ENCODE peak calls at places on chromosomes 12 and 14, in ten cellular contexts. One of them, this sample, is unnamed.

GRCh38 chr14:84493779-84494178 is 1036.2 kb upstream of the FLRT2 start:
- DNase-seq in PC-3: no peak
- DNase-seq in psoas muscle: no peak
- DNase-seq in osteoblast: no peak
- DNase-seq in colonic mucosa: no peak
- DNase-seq in aorta: no peak
- DNase-seq in IMR-90: no peak
- DNase-seq in lower lobe of right lung: no peak
- DNase-seq in left ventricle myocardium inferior: no peak
- DNase-seq in sigmoid colon: no peak
- DNase-seq in this sample: no peak

GRCh38 chr12:47854531-47854930 is 34.8 kb upstream of the HDAC7 start:
- DNase-seq in PC-3: no peak
- DNase-seq in psoas muscle: no peak
- DNase-seq in osteoblast: no peak
- DNase-seq in colonic mucosa: no peak
- DNase-seq in aorta: no peak
- DNase-seq in IMR-90: no peak
- DNase-seq in lower lobe of right lung: no peak
- DNase-seq in left ventricle myocardium inferior: no peak
- DNase-seq in sigmoid colon: peak; percentile 64
- DNase-seq in this sample: no peak

GRCh38 chr14:89660183-89660582 is 243.2 kb upstream of the FOXN3 start:
- DNase-seq in PC-3: no peak
- DNase-seq in psoas muscle: no peak
- DNase-seq in osteoblast: no peak
- DNase-seq in colonic mucosa: no peak
- DNase-seq in aorta: no peak
- DNase-seq in IMR-90: peak; percentile 84
- DNase-seq in lower lobe of right lung: no peak
- DNase-seq in left ventricle myocardium inferior: no peak
- DNase-seq in sigmoid colon: no peak
- DNase-seq in this sample: no peak

GRCh38 chr12:1126089-1126488 is 135.1 kb downstream of the ERC1 start:
- DNase-seq in PC-3: no peak
- DNase-seq in psoas muscle: no peak
- DNase-seq in osteoblast: no peak
- DNase-seq in colonic mucosa: no peak
- DNase-seq in aorta: no peak
- DNase-seq in IMR-90: no peak
- DNase-seq in lower lobe of right lung: no peak
- DNase-seq in left ventricle myocardium inferior: no peak
- DNase-seq in sigmoid colon: no peak
- DNase-seq in this sample: peak; percentile 38

GRCh38 chr12:123519151-123520001 is 14.1 kb downstream of the RILPL1 start:
- DNase-seq in PC-3: no peak
- DNase-seq in psoas muscle: peak; percentile 88
- DNase-seq in osteoblast: peak; percentile 94
- DNase-seq in colonic mucosa: no peak
- DNase-seq in aorta: peak; percentile 89
- DNase-seq in IMR-90: peak; percentile 56
- DNase-seq in lower lobe of right lung: peak; percentile 80
- DNase-seq in left ventricle myocardium inferior: peak; percentile 75
- DNase-seq in sigmoid colon: no peak
- DNase-seq in this sample: peak; percentile 48

GRCh38 chr12:124828264-124829007 is 35.2 kb downstream of the SCARB1 start:
- DNase-seq in PC-3: peak; percentile 72
- DNase-seq in psoas muscle: no peak
- DNase-seq in osteoblast: peak; percentile 89
- DNase-seq in colonic mucosa: peak; percentile 79
- DNase-seq in aorta: no peak
- DNase-seq in IMR-90: peak; percentile 13
- DNase-seq in lower lobe of right lung: no peak
- DNase-seq in left ventricle myocardium inferior: no peak
- DNase-seq in sigmoid colon: no peak
- DNase-seq in this sample: peak; percentile 96

GRCh38 chr12:94305293-94305957 is 154.2 kb downstream of the CEP83 start:
- DNase-seq in PC-3: no peak
- DNase-seq in psoas muscle: no peak
- DNase-seq in osteoblast: peak; percentile 60
- DNase-seq in colonic mucosa: no peak
- DNase-seq in aorta: no peak
- DNase-seq in IMR-90: peak; percentile 82
- DNase-seq in lower lobe of right lung: no peak
- DNase-seq in left ventricle myocardium inferior: no peak
- DNase-seq in sigmoid colon: no peak
- DNase-seq in this sample: no peak

GRCh38 chr14:71466942-71467341 is 465.3 kb upstream of the RGS6 start:
- DNase-seq in PC-3: no peak
- DNase-seq in psoas muscle: no peak
- DNase-seq in osteoblast: no peak
- DNase-seq in colonic mucosa: no peak
- DNase-seq in aorta: no peak
- DNase-seq in IMR-90: no peak
- DNase-seq in lower lobe of right lung: no peak
- DNase-seq in left ventricle myocardium inferior: no peak
- DNase-seq in sigmoid colon: no peak
- DNase-seq in this sample: no peak

GRCh38 chr12:80709811-80710726 is 2.6 kb downstream of the MYF6 start:
- DNase-seq in PC-3: peak; percentile 39
- DNase-seq in psoas muscle: peak; percentile 40
- DNase-seq in osteoblast: no peak
- DNase-seq in colonic mucosa: no peak
- DNase-seq in aorta: no peak
- DNase-seq in IMR-90: no peak
- DNase-seq in lower lobe of right lung: no peak
- DNase-seq in left ventricle myocardium inferior: no peak
- DNase-seq in sigmoid colon: no peak
- DNase-seq in this sample: no peak
- H3K4me3 ChIP-seq in PC-3: no peak overlapping the region
- H3K4me3 ChIP-seq in psoas muscle: peak overlapping the region; percentile 76
- H3K4me3 ChIP-seq in osteoblast: no peak overlapping the region
- H3K4me3 ChIP-seq in colonic mucosa: no peak overlapping the region
- H3K4me3 ChIP-seq in aorta: no peak overlapping the region
- H3K4me3 ChIP-seq in IMR-90: no peak overlapping the region
- H3K4me3 ChIP-seq in lower lobe of right lung: no peak overlapping the region
- H3K4me3 ChIP-seq in left ventricle myocardium inferior: no peak overlapping the region
- H3K4me3 ChIP-seq in sigmoid colon: no peak overlapping the region
- H3K4me3 ChIP-seq in this sample: no peak overlapping the region

GRCh38 chr14:105067969-105068301 is 2.7 kb upstream of the GPR132 start:
- DNase-seq in PC-3: no peak
- DNase-seq in psoas muscle: peak; percentile 37
- DNase-seq in osteoblast: no peak
- DNase-seq in colonic mucosa: no peak
- DNase-seq in aorta: no peak
- DNase-seq in IMR-90: no peak
- DNase-seq in lower lobe of right lung: no peak
- DNase-seq in left ventricle myocardium inferior: no peak
- DNase-seq in sigmoid colon: no peak
- DNase-seq in this sample: no peak

GRCh38 chr14:105064721-105065143 is 498 bp downstream of the GPR132 start:
- DNase-seq in PC-3: peak; percentile 13
- DNase-seq in psoas muscle: peak; percentile 61
- DNase-seq in osteoblast: peak; percentile 93
- DNase-seq in colonic mucosa: no peak
- DNase-seq in aorta: no peak
- DNase-seq in IMR-90: peak; percentile 69
- DNase-seq in lower lobe of right lung: no peak
- DNase-seq in left ventricle myocardium inferior: no peak
- DNase-seq in sigmoid colon: peak; percentile 67
- DNase-seq in this sample: peak; percentile 38

GRCh38 chr14:105065280-105066228 is at the start of gene GPR132:
- DNase-seq in PC-3: peak; percentile 58
- DNase-seq in psoas muscle: peak; percentile 68
- DNase-seq in osteoblast: peak; percentile 86
- DNase-seq in colonic mucosa: peak; percentile 46
- DNase-seq in aorta: peak; percentile 67
- DNase-seq in IMR-90: no peak
- DNase-seq in lower lobe of right lung: peak; percentile 76
- DNase-seq in left ventricle myocardium inferior: peak; percentile 44
- DNase-seq in sigmoid colon: peak; percentile 76
- DNase-seq in this sample: peak; percentile 75

GRCh38 chr14:105067140-105067968 is 2.1 kb upstream of the GPR132 start:
- DNase-seq in PC-3: peak; percentile 30
- DNase-seq in psoas muscle: peak; percentile 40
- DNase-seq in osteoblast: peak; percentile 91
- DNase-seq in colonic mucosa: no peak
- DNase-seq in aorta: no peak
- DNase-seq in IMR-90: peak; percentile 61
- DNase-seq in lower lobe of right lung: no peak
- DNase-seq in left ventricle myocardium inferior: no peak
- DNase-seq in sigmoid colon: no peak
- DNase-seq in this sample: peak; percentile 29

DNA sequence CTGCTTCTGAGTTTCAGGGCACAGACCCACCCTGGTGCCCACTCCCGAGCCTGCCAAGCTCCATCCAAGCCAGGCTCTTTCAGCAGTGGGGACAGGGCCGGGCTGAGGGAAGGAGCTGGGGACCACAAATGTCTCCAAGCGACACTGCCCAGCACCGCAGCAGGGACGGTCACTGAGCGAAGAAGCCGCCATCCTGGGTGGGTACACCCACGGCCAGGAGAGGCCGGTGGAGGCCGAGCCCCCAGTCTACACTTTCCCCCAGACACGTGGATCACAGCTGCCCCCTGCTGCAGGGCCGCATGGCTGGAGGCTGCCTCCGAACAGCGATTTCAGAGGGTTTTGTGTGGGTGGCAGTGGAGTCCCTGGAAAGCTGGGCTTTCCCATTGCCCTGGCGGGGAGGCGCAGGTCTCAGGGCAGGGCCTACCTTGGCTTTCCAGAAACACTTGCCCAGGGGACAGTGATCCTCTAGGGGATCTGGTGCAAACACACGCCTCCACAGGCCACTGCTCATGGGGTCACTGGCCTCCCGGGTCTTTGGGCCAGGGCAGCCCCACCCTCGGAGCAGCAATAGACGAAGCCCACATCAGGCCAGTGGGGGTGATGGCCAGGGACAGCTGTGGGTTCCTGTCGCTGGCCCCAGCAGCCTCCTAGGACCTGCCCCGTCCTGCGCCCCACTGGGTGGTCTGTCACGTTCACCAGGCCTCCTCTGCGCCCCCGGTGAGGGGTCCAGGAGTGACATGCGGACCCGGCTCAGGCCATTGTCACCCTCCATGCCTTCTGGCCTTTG is 1.2 kb upstream of the GPR132 start:
- DNase-seq in PC-3: no peak
- DNase-seq in psoas muscle: no peak
- DNase-seq in osteoblast: peak; percentile 86
- DNase-seq in colonic mucosa: no peak
- DNase-seq in aorta: peak; percentile 70
- DNase-seq in IMR-90: no peak
- DNase-seq in lower lobe of right lung: peak; percentile 45
- DNase-seq in left ventricle myocardium inferior: no peak
- DNase-seq in sigmoid colon: no peak
- DNase-seq in this sample: no peak
- H3K27ac ChIP-seq in PC-3: no peak overlapping the region
- H3K27ac ChIP-seq in psoas muscle: no peak overlapping the region
- H3K27ac ChIP-seq in osteoblast: no peak overlapping the region
- H3K27ac ChIP-seq in colonic mucosa: peak overlapping the region; percentile 65
- H3K27ac ChIP-seq in aorta: no peak overlapping the region
- H3K27ac ChIP-seq in IMR-90: no peak overlapping the region
- H3K27ac ChIP-seq in lower lobe of right lung: peak overlapping the region; percentile 84
- H3K27ac ChIP-seq in left ventricle myocardium inferior: peak overlapping the region; percentile 92
- H3K27ac ChIP-seq in sigmoid colon: no peak overlapping the region
- H3K27ac ChIP-seq in this sample: peak overlapping the region; percentile 48

GRCh38 chr12:80325167-80325959 is 118.7 kb upstream of the PTPRQ start:
- DNase-seq in PC-3: no peak
- DNase-seq in psoas muscle: no peak
- DNase-seq in osteoblast: no peak
- DNase-seq in colonic mucosa: no peak
- DNase-seq in aorta: no peak
- DNase-seq in IMR-90: no peak
- DNase-seq in lower lobe of right lung: no peak
- DNase-seq in left ventricle myocardium inferior: no peak
- DNase-seq in sigmoid colon: no peak
- DNase-seq in this sample: no peak
- H3K4me1 ChIP-seq in PC-3: peaks cover 14% of the 10 kb centered on the region
- H3K4me1 ChIP-seq in psoas muscle: no peaks in the 10 kb centered on the region
- H3K4me1 ChIP-seq in osteoblast: peaks cover 3% of the 10 kb centered on the region
- H3K4me1 ChIP-seq in colonic mucosa: no peaks in the 10 kb centered on the region
- H3K4me1 ChIP-seq in aorta: no peaks in the 10 kb centered on the region
- H3K4me1 ChIP-seq in IMR-90: peaks cover 2% of the 10 kb centered on the region
- H3K4me1 ChIP-seq in lower lobe of right lung: no peaks in the 10 kb centered on the region
- H3K4me1 ChIP-seq in left ventricle myocardium inferior: no peaks in the 10 kb centered on the region
- H3K4me1 ChIP-seq in sigmoid colon: no peaks in the 10 kb centered on the region
- H3K4me1 ChIP-seq in this sample: no peaks in the 10 kb centered on the region

GRCh38 chr14:23055147-23055550 is 2.2 kb downstream of the CDH24 start:
- DNase-seq in PC-3: no peak
- DNase-seq in psoas muscle: no peak
- DNase-seq in osteoblast: peak; percentile 58
- DNase-seq in colonic mucosa: no peak
- DNase-seq in aorta: peak; percentile 65
- DNase-seq in IMR-90: no peak
- DNase-seq in lower lobe of right lung: no peak
- DNase-seq in left ventricle myocardium inferior: no peak
- DNase-seq in sigmoid colon: no peak
- DNase-seq in this sample: no peak

GRCh38 chr14:23054000-23054811 is 3.1 kb downstream of the CDH24 start:
- DNase-seq in PC-3: no peak
- DNase-seq in psoas muscle: peak; percentile 56
- DNase-seq in osteoblast: peak; percentile 82
- DNase-seq in colonic mucosa: no peak
- DNase-seq in aorta: peak; percentile 75
- DNase-seq in IMR-90: no peak
- DNase-seq in lower lobe of right lung: no peak
- DNase-seq in left ventricle myocardium inferior: no peak
- DNase-seq in sigmoid colon: no peak
- DNase-seq in this sample: no peak

GRCh38 chr14:23056257-23056955 is 914 bp downstream of the CDH24 start:
- DNase-seq in PC-3: peak; percentile 80
- DNase-seq in psoas muscle: peak; percentile 82
- DNase-seq in osteoblast: peak; percentile 99
- DNase-seq in colonic mucosa: peak; percentile 78
- DNase-seq in aorta: peak; percentile 88
- DNase-seq in IMR-90: peak; percentile 65
- DNase-seq in lower lobe of right lung: peak; percentile 74
- DNase-seq in left ventricle myocardium inferior: peak; percentile 59
- DNase-seq in sigmoid colon: peak; percentile 80
- DNase-seq in this sample: peak; percentile 73

GRCh38 chr14:23056956-23057756 is at the start of gene CDH24:
- DNase-seq in PC-3: peak; percentile 75
- DNase-seq in psoas muscle: peak; percentile 76
- DNase-seq in osteoblast: peak; percentile 98
- DNase-seq in colonic mucosa: peak; percentile 83
- DNase-seq in aorta: peak; percentile 90
- DNase-seq in IMR-90: peak; percentile 57
- DNase-seq in lower lobe of right lung: peak; percentile 79
- DNase-seq in left ventricle myocardium inferior: peak; percentile 75
- DNase-seq in sigmoid colon: peak; percentile 86
- DNase-seq in this sample: peak; percentile 66

DNA sequence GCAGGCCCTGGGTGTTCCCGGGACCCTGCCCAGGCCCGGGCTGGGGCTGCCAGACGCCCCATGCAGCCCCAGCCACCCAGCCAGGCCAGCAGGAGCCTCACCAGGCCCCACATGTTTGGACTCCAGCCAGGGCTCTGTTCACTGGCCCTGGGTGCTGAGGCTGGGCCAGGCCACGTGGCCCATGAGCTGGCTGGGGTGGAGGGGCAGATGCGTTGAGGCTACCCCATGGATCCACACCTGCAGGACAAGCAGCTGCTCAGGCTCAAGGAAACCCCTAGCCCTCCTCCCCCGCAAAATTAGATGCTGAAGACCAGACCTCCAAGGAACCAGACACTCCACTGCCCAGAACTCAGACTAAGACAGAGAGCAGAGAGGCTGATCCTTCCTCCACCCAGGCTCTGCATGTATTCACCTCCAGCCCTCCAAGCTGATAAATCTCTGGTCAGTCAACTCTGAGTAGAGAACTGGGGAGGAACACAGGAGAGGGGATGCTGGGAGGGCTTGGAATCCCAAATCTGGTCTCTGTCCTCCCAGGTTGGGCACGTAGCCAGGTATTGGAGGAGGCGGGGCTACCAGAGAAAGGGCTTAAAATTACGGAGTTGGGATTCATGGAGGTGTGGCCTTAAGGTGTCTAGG is 1.6 kb downstream of the CDH24 start:
- DNase-seq in PC-3: no peak
- DNase-seq in psoas muscle: peak; percentile 59
- DNase-seq in osteoblast: peak; percentile 93
- DNase-seq in colonic mucosa: no peak
- DNase-seq in aorta: peak; percentile 76
- DNase-seq in IMR-90: peak; percentile 29
- DNase-seq in lower lobe of right lung: no peak
- DNase-seq in left ventricle myocardium inferior: no peak
- DNase-seq in sigmoid colon: no peak
- DNase-seq in this sample: no peak
- H3K4me3 ChIP-seq in PC-3: no peak overlapping the region
- H3K4me3 ChIP-seq in psoas muscle: no peak overlapping the region
- H3K4me3 ChIP-seq in osteoblast: no peak overlapping the region
- H3K4me3 ChIP-seq in colonic mucosa: no peak overlapping the region
- H3K4me3 ChIP-seq in aorta: no peak overlapping the region
- H3K4me3 ChIP-seq in IMR-90: no peak overlapping the region
- H3K4me3 ChIP-seq in lower lobe of right lung: peak overlapping the region; percentile 81
- H3K4me3 ChIP-seq in left ventricle myocardium inferior: no peak overlapping the region
- H3K4me3 ChIP-seq in sigmoid colon: no peak overlapping the region
- H3K4me3 ChIP-seq in this sample: no peak overlapping the region

This sample was measured in small intestine.